ENCODE peak calls at places on chromosomes 6 and 20, in four cellular contexts. K is body of pancreas, V is fibroblast of lung, F is heart left ventricle. U is an unnamed sample.
A peak's percentile ranks its signal among the peaks of the same experiment; 100 is the strongest.

GRCh38 chr20:19493794-19494495 is 264.1 kb upstream of the RIN2 start:
- DNase-seq in V (no peak), K (no peak), F (no peak), U (no peak)

GRCh38 chr6:81696505-81696904 is 56.0 kb downstream of the TENT5A start:
- DNase-seq in V (peak; percentile 2), F (no peak), K (peak; percentile 4), U (no peak)

GRCh38 chr6:162856885-162857284 is 129.1 kb downstream of the PACRG start:
- DNase-seq in K (peak; percentile 67), V (peak; percentile 83), F (no peak), U (no peak)

GRCh38 chr6:42460892-42461291 is 9.2 kb upstream of the TRERF1 start:
- DNase-seq in K (no peak), V (no peak), F (no peak), U (no peak)

GRCh38 chr6:147157930-147158329 is 46.3 kb upstream of the STXBP5 start:
- DNase-seq in K (no peak), F (no peak), V (no peak), U (no peak)

GRCh38 chr6:159080217-159080976 is 35.6 kb upstream of the TAGAP start:
- DNase-seq in V (no peak), K (no peak), F (no peak), U (no peak)

GRCh38 chr6:134493789-134494188 is 175.9 kb upstream of the SGK1 start:
- DNase-seq in V (no peak), K (no peak), F (no peak), U (no peak)

GRCh38 chr6:31544676-31545075 is 1.7 kb downstream of the ATP6V1G2 start:
- DNase-seq in K (no peak), V (no peak), F (no peak), U (no peak)

GRCh38 chr6:97497713-97498331 is 214.8 kb upstream of the MMS22L start:
- DNase-seq in V (peak; percentile 74), F (peak; percentile 43), K (peak; percentile 72), U (peak; percentile 23)

GRCh38 chr6:138157986-138158638 is 3.6 kb upstream of the ARFGEF3 start:
- DNase-seq in K (no peak), F (no peak), V (peak; percentile 3), U (no peak)

GRCh38 chr6:96138396-96138795 is 122.6 kb downstream of the FUT9 start:
- DNase-seq in F (no peak), V (no peak), K (no peak), U (no peak)

GRCh38 chr6:143957679-143958274 is 50.3 kb downstream of the PLAGL1 start:
- DNase-seq in F (no peak), K (no peak), V (no peak), U (no peak)
- H3K4me3 ChIP-seq in F (no peak overlapping the region), K (no peak overlapping the region), V (no peak overlapping the region), U (no peak overlapping the region)

DNA sequence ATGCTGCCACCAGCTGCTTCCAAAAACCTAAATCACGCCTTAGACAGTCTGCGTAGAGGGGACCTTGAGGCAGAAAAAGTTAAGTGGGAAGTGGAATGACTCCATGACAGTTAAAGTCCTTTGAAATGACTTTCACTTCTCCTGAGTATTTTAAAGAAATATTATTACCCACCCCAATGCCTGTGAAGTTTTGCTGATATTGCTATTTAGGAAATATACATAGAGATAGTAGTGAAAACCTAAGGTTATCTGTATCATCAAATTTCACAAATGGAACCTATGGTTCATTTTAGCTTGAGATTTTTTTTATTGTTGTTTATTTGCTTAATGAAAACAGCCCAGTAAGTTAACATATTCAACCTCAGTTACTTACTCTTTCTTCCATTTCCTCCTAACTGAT is 182.1 kb upstream of the FBXL4 start:
- DNase-seq in V (no peak), K (no peak), F (no peak), U (no peak)
- H3K4me3 ChIP-seq in V (no peak overlapping the region), K (no peak overlapping the region), F (no peak overlapping the region), U (no peak overlapping the region)

DNA sequence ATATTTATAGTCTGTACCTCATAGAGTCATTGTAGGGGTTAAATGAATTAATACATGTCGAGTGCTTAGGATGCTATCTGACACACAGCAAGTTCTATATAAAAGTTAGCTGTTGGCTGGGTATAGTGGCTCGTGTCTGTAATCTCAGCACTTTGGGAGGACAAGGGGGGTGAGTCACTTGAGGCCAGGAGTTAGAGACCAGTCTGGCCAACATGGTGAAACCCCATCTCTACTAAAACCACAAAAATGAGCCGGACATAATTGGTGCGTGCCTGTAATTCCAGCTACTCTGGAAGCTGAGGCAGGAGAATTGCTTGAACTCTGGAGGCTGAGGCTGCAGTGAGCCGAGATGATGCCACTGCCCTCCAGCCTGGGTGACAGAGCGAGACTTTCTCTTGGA is 222.9 kb downstream of the UBE3D start:
- DNase-seq in V (peak; percentile 36), F (no peak), K (no peak), U (no peak)
- H3K4me3 ChIP-seq in V (no peak overlapping the region), F (no peak overlapping the region), K (no peak overlapping the region), U (no peak overlapping the region)

GRCh38 chr6:3355358-3356055 is 96.8 kb downstream of the PSMG4 start:
- DNase-seq in V (no peak), K (peak; percentile 52), F (peak; percentile 66), U (peak; percentile 46)
- H3K4me3 ChIP-seq in V (no peak overlapping the region), K (no peak overlapping the region), F (peak overlapping the region; percentile 41), U (peak overlapping the region; percentile 18)

GRCh38 chr6:106085687-106085983 is 501 bp upstream of the PRDM1 start:
- DNase-seq in F (no peak), V (peak; percentile 53), K (no peak), U (no peak)
- H3K4me3 ChIP-seq in F (peak overlapping the region; percentile 48), V (peak overlapping the region; percentile 50), K (no peak overlapping the region), U (peak overlapping the region; percentile 51)

DNA sequence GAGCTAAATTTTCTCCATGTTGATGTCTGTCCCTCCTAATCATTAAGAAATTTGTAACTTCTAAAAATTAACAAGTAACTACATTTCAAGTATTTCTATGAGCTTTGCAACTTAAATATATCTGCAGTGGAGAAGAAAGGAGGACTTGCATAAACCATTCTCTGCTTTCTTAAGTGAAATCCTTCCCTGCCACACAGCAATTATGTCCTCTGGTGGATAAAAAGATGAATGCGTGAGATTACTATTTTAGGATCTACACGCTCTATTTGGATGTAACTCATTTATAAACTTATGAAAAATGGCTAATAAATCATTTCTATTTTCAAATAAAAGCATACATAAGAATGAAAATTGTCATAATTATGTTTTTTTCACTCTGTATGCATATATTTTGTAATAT is 338.0 kb upstream of the PTCHD4 start:
- DNase-seq in V (peak; percentile 40), K (no peak), F (no peak), U (no peak)
- H3K4me3 ChIP-seq in V (no peak overlapping the region), K (no peak overlapping the region), F (no peak overlapping the region), U (no peak overlapping the region)

GRCh38 chr20:63496404-63497120 is 2.3 kb downstream of the EEF1A2 start:
- DNase-seq in F (no peak), K (no peak), V (no peak), U (no peak)

GRCh38 chr20:63498950-63499332 is at the start of gene EEF1A2:
- DNase-seq in K (no peak), F (peak; percentile 81), V (no peak), U (no peak)

GRCh38 chr20:63495771-63496403 is 3.0 kb downstream of the EEF1A2 start:
- DNase-seq in F (peak; percentile 76), V (peak; percentile 43), K (peak; percentile 61), U (peak; percentile 65)

GRCh38 chr20:63497946-63498935 is 642 bp downstream of the EEF1A2 start:
- DNase-seq in F (peak; percentile 76), K (peak; percentile 55), V (peak; percentile 17), U (no peak)

DNA sequence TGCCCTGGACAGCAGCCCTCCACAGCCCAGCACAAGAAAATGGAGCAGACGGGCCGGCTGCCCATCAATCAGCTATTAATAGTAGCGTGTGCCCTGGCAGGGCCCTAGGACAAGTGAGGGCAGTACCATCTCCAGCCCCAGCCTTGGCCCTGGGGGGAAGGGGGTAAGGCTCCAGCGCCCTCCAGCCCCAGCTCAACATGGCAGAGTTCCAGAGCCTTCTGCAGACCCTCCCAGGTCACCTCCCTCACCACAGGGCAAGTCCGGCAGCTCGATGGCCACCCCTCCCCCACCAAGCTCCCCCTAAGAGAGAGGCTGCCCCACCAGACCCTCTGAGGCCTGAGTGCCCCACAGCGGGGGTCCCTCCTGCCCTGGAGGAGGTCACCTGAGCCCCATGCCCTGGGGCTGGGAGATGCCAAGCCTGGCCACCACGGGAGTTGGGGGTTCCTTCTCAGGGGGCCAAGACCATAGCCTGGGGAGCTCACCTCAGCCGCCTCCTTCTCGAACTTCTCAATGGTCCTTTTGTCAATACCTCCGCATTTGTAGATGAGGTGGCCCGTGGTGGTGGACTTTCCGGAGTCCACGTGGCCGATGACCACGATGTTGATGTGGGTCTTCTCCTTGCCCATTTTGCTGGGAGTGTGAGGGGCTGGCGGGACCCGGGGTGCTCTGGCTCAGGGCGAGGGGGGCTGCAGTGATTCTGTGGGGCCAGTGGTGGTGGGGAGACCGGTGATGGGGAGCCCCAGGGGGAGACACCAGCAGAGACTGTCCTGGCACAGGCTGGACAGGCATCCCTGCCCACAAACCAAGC is 1.5 kb downstream of the EEF1A2 start:
- DNase-seq in V (no peak), F (peak; percentile 78), K (no peak), U (no peak)
- H3K4me3 ChIP-seq in V (no peak overlapping the region), F (peak overlapping the region; percentile 67), K (no peak overlapping the region), U (no peak overlapping the region)

GRCh38 chr6:122778961-122779671 is 400 bp upstream of the FABP7 start:
- DNase-seq in K (no peak), F (no peak), V (no peak), U (no peak)
- H3K4me3 ChIP-seq in K (no peak overlapping the region), F (no peak overlapping the region), V (no peak overlapping the region), U (no peak overlapping the region)

GRCh38 chr20:57582029-57582378 is 21.1 kb downstream of the PCK1 start:
- DNase-seq in K (no peak), F (no peak), V (no peak), U (no peak)

GRCh38 chr20:57583289-57584257 is 22.7 kb downstream of the PCK1 start:
- DNase-seq in V (no peak), K (no peak), F (no peak), U (no peak)

GRCh38 chr20:57580478-57581201 is 19.7 kb downstream of the PCK1 start:
- DNase-seq in K (no peak), V (no peak), F (no peak), U (no peak)

GRCh38 chr20:57581202-57582028 is 20.5 kb downstream of the PCK1 start:
- DNase-seq in K (peak; percentile 28), F (no peak), V (no peak), U (no peak)

GRCh38 chr20:57582432-57583288 is 21.8 kb downstream of the PCK1 start:
- DNase-seq in K (peak; percentile 58), F (no peak), V (peak; percentile 46), U (peak; percentile 79)
- H3K4me3 ChIP-seq in K (no peak overlapping the region), F (no peak overlapping the region), V (no peak overlapping the region), U (peak overlapping the region; percentile 2)

GRCh38 chr6:157868835-157869234 is 45.8 kb downstream of the SNX9 start:
- DNase-seq in K (no peak), V (no peak), F (no peak), U (no peak)
- H3K4me3 ChIP-seq in K (no peak overlapping the region), V (no peak overlapping the region), F (no peak overlapping the region), U (no peak overlapping the region)

U was measured in tibial nerve.